ENCODE peak calls at places on chromosome 18, in eight cellular contexts. S is GM06990; C is NCI-H510A treated with DMSO at 0.1 percent for 48 hours; J is AG04450; I is head of caudate nucleus; G is heart left ventricle; Q is Jurkat, Clone E6-1; O is pancreas. E is an unnamed sample.

GRCh38 chr18:44536619-44537018 is 144.1 kb upstream of the SETBP1 start:
- DNase-seq in S (no peak), C (peak), J (no peak), I (no peak), G (no peak), Q (no peak), O (no peak), E (no peak)

GRCh38 chr18:26556573-26556972 is 8.2 kb upstream of the KCTD1 start:
- DNase-seq in S (peak), C (no peak), J (no peak), I (no peak), G (no peak), Q (no peak), O (no peak), E (no peak)

GRCh38 chr18:63410792-63411191 is 11.5 kb downstream of the VPS4B start:
- DNase-seq in S (no peak), C (no peak), J (peak), I (no peak), G (no peak), Q (no peak), O (no peak), E (peak)

GRCh38 chr18:9455718-9456511 is 19.4 kb upstream of the RALBP1 start:
- DNase-seq in S (no peak), C (no peak), J (no peak), I (no peak), G (no peak), Q (no peak), O (no peak), E (no peak)

GRCh38 chr18:48913201-48913600 is 37.6 kb downstream of the SMAD7 start:
- DNase-seq in S (no peak), C (no peak), J (no peak), I (no peak), G (no peak), Q (no peak), O (no peak), E (no peak)

GRCh38 chr18:13120967-13121586 is 97.5 kb upstream of the LDLRAD4 start:
- DNase-seq in S (no peak), C (no peak), J (no peak), I (no peak), G (no peak), Q (no peak), O (no peak), E (peak)

GRCh38 chr18:46163941-46164499 is 59.8 kb downstream of the HAUS1 start:
- DNase-seq in S (no peak), C (no peak), J (no peak), I (no peak), G (no peak), Q (no peak), O (no peak), E (no peak)

GRCh38 chr18:56711706-56712445 is 60.7 kb downstream of the WDR7 start:
- DNase-seq in S (no peak), C (no peak), J (no peak), I (no peak), G (no peak), Q (no peak), O (no peak), E (no peak)

GRCh38 chr18:45998244-45998643 is 31.1 kb upstream of the EPG5 start:
- DNase-seq in S (no peak), C (no peak), J (no peak), I (no peak), G (no peak), Q (peak), O (no peak), E (no peak)

GRCh38 chr18:59760212-59760997 is 63.2 kb upstream of the CCBE1 start:
- DNase-seq in S (no peak), C (no peak), J (no peak), I (no peak), G (no peak), Q (no peak), O (no peak), E (no peak)

GRCh38 chr18:63626431-63626830 is 17.6 kb downstream of the SERPINB4 start:
- DNase-seq in S (no peak), C (no peak), J (no peak), I (no peak), G (no peak), Q (no peak), O (no peak), E (no peak)

GRCh38 chr18:35277633-35278032 is 12.4 kb downstream of the ZSCAN30 start:
- DNase-seq in S (no peak), C (no peak), J (no peak), I (no peak), G (no peak), Q (no peak), O (no peak), E (no peak)

GRCh38 chr18:55780591-55781071 is 192.6 kb upstream of the TCF4 start:
- DNase-seq in S (no peak), C (no peak), J (no peak), I (no peak), G (no peak), Q (no peak), O (no peak), E (peak)

GRCh38 chr18:3511980-3512379 is 62.0 kb downstream of the TGIF1 start:
- DNase-seq in S (no peak), C (peak), J (peak), I (no peak), G (no peak), Q (no peak), O (no peak), E (peak)

GRCh38 chr18:9827211-9827855 is 58.4 kb upstream of the TXNDC2 start:
- DNase-seq in S (no peak), C (no peak), J (no peak), I (no peak), G (no peak), Q (no peak), O (no peak), E (no peak)

GRCh38 chr18:23380001-23380550 is 73.0 kb upstream of the RIOK3 start:
- DNase-seq in S (no peak), C (peak), J (no peak), I (no peak), G (no peak), Q (no peak), O (no peak), E (peak)

GRCh38 chr18:35005963-35006577 is 35.1 kb upstream of the MAPRE2 start:
- DNase-seq in S (no peak), C (peak), J (peak), I (no peak), G (no peak), Q (peak), O (no peak), E (peak)

GRCh38 chr18:58639751-58640427 is 11.0 kb upstream of the ALPK2 start:
- DNase-seq in S (no peak), C (no peak), J (peak), I (no peak), G (no peak), Q (no peak), O (no peak), E (no peak)

GRCh38 chr18:71784777-71785176 is 759.4 kb downstream of the CBLN2 start:
- DNase-seq in S (no peak), C (no peak), J (no peak), I (no peak), G (no peak), Q (peak), O (no peak), E (no peak)

GRCh38 chr18:32771871-32772499 is 838 bp downstream of the KLHL14 start:
- DNase-seq in S (peak), C (peak), J (no peak), I (no peak), G (no peak), Q (no peak), O (peak), E (no peak)

GRCh38 chr18:43060020-43060419 is 55.5 kb downstream of the RIT2 start:
- DNase-seq in S (no peak), C (no peak), J (no peak), I (no peak), G (no peak), Q (no peak), O (no peak), E (peak)

GRCh38 chr18:57027190-57027708 is 119.6 kb upstream of the BOD1L2 start:
- DNase-seq in S (no peak), C (no peak), J (no peak), I (no peak), G (no peak), Q (no peak), O (no peak), E (no peak)